ENCODE peak calls at places on chromosomes 3 and 15, in five cellular contexts. One of them, this sample, is unnamed.

GRCh38 chr15:45377630-45378148 is 655 bp downstream of the GATM start:
- DNase-seq in CD8-positive, alpha-beta T cell: peak; percentile 10
- DNase-seq in heart right ventricle: peak; percentile 39
- DNase-seq in fibroblast of lung: no peak
- DNase-seq in cardiac muscle cell: peak; percentile 64
- DNase-seq in this sample: peak; percentile 62

GRCh38 chr3:102006812-102007485 is 157.6 kb downstream of the NFKBIZ start:
- DNase-seq in cardiac muscle cell: no peak
- DNase-seq in CD8-positive, alpha-beta T cell: no peak
- DNase-seq in fibroblast of lung: peak; percentile 98
- DNase-seq in heart right ventricle: no peak
- DNase-seq in this sample: no peak

GRCh38 chr15:92049290-92050008 is 195.9 kb downstream of the SLCO3A1 start:
- DNase-seq in fibroblast of lung: no peak
- DNase-seq in heart right ventricle: no peak
- DNase-seq in cardiac muscle cell: no peak
- DNase-seq in CD8-positive, alpha-beta T cell: no peak
- DNase-seq in this sample: no peak

GRCh38 chr15:80957556-80957955 is 32.1 kb downstream of the MESD start:
- DNase-seq in fibroblast of lung: peak; percentile 59
- DNase-seq in cardiac muscle cell: no peak
- DNase-seq in heart right ventricle: no peak
- DNase-seq in CD8-positive, alpha-beta T cell: no peak
- DNase-seq in this sample: no peak

GRCh38 chr3:158443632-158444031 is 127.4 kb upstream of the MLF1 start:
- DNase-seq in heart right ventricle: no peak
- DNase-seq in cardiac muscle cell: no peak
- DNase-seq in CD8-positive, alpha-beta T cell: no peak
- DNase-seq in fibroblast of lung: no peak
- DNase-seq in this sample: no peak

GRCh38 chr3:141076821-141077571 is 25.8 kb downstream of the SPSB4 start:
- DNase-seq in CD8-positive, alpha-beta T cell: no peak
- DNase-seq in heart right ventricle: peak; percentile 52
- DNase-seq in cardiac muscle cell: peak; percentile 63
- DNase-seq in fibroblast of lung: peak; percentile 76
- DNase-seq in this sample: peak; percentile 78

GRCh38 chr15:58839485-58839884 is 68.4 kb downstream of the MINDY2 start:
- DNase-seq in cardiac muscle cell: no peak
- DNase-seq in CD8-positive, alpha-beta T cell: no peak
- DNase-seq in fibroblast of lung: no peak
- DNase-seq in heart right ventricle: no peak
- DNase-seq in this sample: no peak

GRCh38 chr15:40981186-40981585 is 27.9 kb downstream of the CHAC1 start:
- DNase-seq in cardiac muscle cell: no peak
- DNase-seq in fibroblast of lung: no peak
- DNase-seq in heart right ventricle: no peak
- DNase-seq in CD8-positive, alpha-beta T cell: no peak
- DNase-seq in this sample: no peak

GRCh38 chr3:43995929-43996378 is 245.7 kb upstream of the TOPAZ1 start:
- DNase-seq in cardiac muscle cell: peak; percentile 5
- DNase-seq in CD8-positive, alpha-beta T cell: no peak
- DNase-seq in fibroblast of lung: no peak
- DNase-seq in heart right ventricle: no peak
- DNase-seq in this sample: no peak

GRCh38 chr3:129609591-129610169 is 3.2 kb upstream of the PLXND1 start:
- DNase-seq in heart right ventricle: no peak
- DNase-seq in cardiac muscle cell: no peak
- DNase-seq in fibroblast of lung: peak; percentile 89
- DNase-seq in CD8-positive, alpha-beta T cell: no peak
- DNase-seq in this sample: no peak

GRCh38 chr3:134327594-134327975 is 46.7 kb downstream of the AMOTL2 start:
- DNase-seq in heart right ventricle: no peak
- DNase-seq in CD8-positive, alpha-beta T cell: no peak
- DNase-seq in fibroblast of lung: peak; percentile 85
- DNase-seq in cardiac muscle cell: no peak
- DNase-seq in this sample: peak; percentile 55

GRCh38 chr15:98000249-98001203 is 40.0 kb downstream of the ARRDC4 start:
- DNase-seq in cardiac muscle cell: no peak
- DNase-seq in CD8-positive, alpha-beta T cell: no peak
- DNase-seq in heart right ventricle: no peak
- DNase-seq in fibroblast of lung: peak; percentile 91
- DNase-seq in this sample: no peak

GRCh38 chr3:37973250-37974054 is 17.1 kb upstream of the VILL start:
- DNase-seq in fibroblast of lung: no peak
- DNase-seq in heart right ventricle: no peak
- DNase-seq in cardiac muscle cell: no peak
- DNase-seq in CD8-positive, alpha-beta T cell: no peak
- DNase-seq in this sample: peak; percentile 41

GRCh38 chr3:146218880-146219866 is 31.7 kb downstream of the PLSCR4 start:
- DNase-seq in heart right ventricle: peak; percentile 17
- DNase-seq in CD8-positive, alpha-beta T cell: peak; percentile 43
- DNase-seq in cardiac muscle cell: peak; percentile 46
- DNase-seq in fibroblast of lung: peak; percentile 24
- DNase-seq in this sample: no peak

GRCh38 chr15:43225201-43225949 is 4.6 kb upstream of the EPB42 start:
- DNase-seq in cardiac muscle cell: peak; percentile 67
- DNase-seq in CD8-positive, alpha-beta T cell: peak; percentile 37
- DNase-seq in fibroblast of lung: peak; percentile 55
- DNase-seq in heart right ventricle: no peak
- DNase-seq in this sample: peak; percentile 76

GRCh38 chr3:86996261-86996955 is 5.5 kb upstream of the VGLL3 start:
- DNase-seq in fibroblast of lung: peak; percentile 66
- DNase-seq in CD8-positive, alpha-beta T cell: no peak
- DNase-seq in heart right ventricle: no peak
- DNase-seq in cardiac muscle cell: no peak
- DNase-seq in this sample: no peak

GRCh38 chr3:36960502-36960901 is 15.6 kb upstream of the TRANK1 start:
- DNase-seq in cardiac muscle cell: no peak
- DNase-seq in fibroblast of lung: no peak
- DNase-seq in heart right ventricle: no peak
- DNase-seq in CD8-positive, alpha-beta T cell: no peak
- DNase-seq in this sample: no peak

GRCh38 chr3:27637346-27638000 is 84.7 kb downstream of the EOMES start:
- DNase-seq in fibroblast of lung: no peak
- DNase-seq in cardiac muscle cell: no peak
- DNase-seq in heart right ventricle: no peak
- DNase-seq in CD8-positive, alpha-beta T cell: no peak
- DNase-seq in this sample: no peak

GRCh38 chr3:45670995-45671394 is 18.2 kb upstream of the SACM1L start:
- DNase-seq in fibroblast of lung: peak; percentile 26
- DNase-seq in cardiac muscle cell: no peak
- DNase-seq in heart right ventricle: no peak
- DNase-seq in CD8-positive, alpha-beta T cell: no peak
- DNase-seq in this sample: no peak

GRCh38 chr15:68112711-68113110 is 58.6 kb downstream of the PIAS1 start:
- DNase-seq in CD8-positive, alpha-beta T cell: no peak
- DNase-seq in cardiac muscle cell: no peak
- DNase-seq in fibroblast of lung: peak; percentile 36
- DNase-seq in heart right ventricle: no peak
- DNase-seq in this sample: no peak

GRCh38 chr15:68114840-68115239 is 60.7 kb downstream of the PIAS1 start:
- DNase-seq in cardiac muscle cell: no peak
- DNase-seq in CD8-positive, alpha-beta T cell: no peak
- DNase-seq in heart right ventricle: no peak
- DNase-seq in fibroblast of lung: no peak
- DNase-seq in this sample: no peak

GRCh38 chr15:68113751-68114150 is 59.6 kb downstream of the PIAS1 start:
- DNase-seq in fibroblast of lung: no peak
- DNase-seq in heart right ventricle: no peak
- DNase-seq in CD8-positive, alpha-beta T cell: no peak
- DNase-seq in cardiac muscle cell: no peak
- DNase-seq in this sample: no peak

GRCh38 chr15:68113273-68113672 is 59.2 kb downstream of the PIAS1 start:
- DNase-seq in CD8-positive, alpha-beta T cell: no peak
- DNase-seq in heart right ventricle: no peak
- DNase-seq in fibroblast of lung: peak; percentile 33
- DNase-seq in cardiac muscle cell: no peak
- DNase-seq in this sample: no peak

GRCh38 chr15:68114356-68114755 is 60.2 kb downstream of the PIAS1 start:
- DNase-seq in fibroblast of lung: peak; percentile 50
- DNase-seq in cardiac muscle cell: no peak
- DNase-seq in heart right ventricle: no peak
- DNase-seq in CD8-positive, alpha-beta T cell: no peak
- DNase-seq in this sample: no peak
- H3K27ac ChIP-seq in fibroblast of lung: peak overlapping the region; percentile 13
- H3K27ac ChIP-seq in cardiac muscle cell: peak overlapping the region; percentile 10
- H3K27ac ChIP-seq in heart right ventricle: no peak overlapping the region
- H3K27ac ChIP-seq in CD8-positive, alpha-beta T cell: no peak overlapping the region
- H3K27ac ChIP-seq in this sample: no peak overlapping the region

GRCh38 chr3:71392277-71392676 is 191.3 kb downstream of the FOXP1 start:
- DNase-seq in cardiac muscle cell: no peak
- DNase-seq in heart right ventricle: no peak
- DNase-seq in fibroblast of lung: no peak
- DNase-seq in CD8-positive, alpha-beta T cell: no peak
- DNase-seq in this sample: no peak
- H3K27ac ChIP-seq in cardiac muscle cell: no peak overlapping the region
- H3K27ac ChIP-seq in heart right ventricle: no peak overlapping the region
- H3K27ac ChIP-seq in fibroblast of lung: no peak overlapping the region
- H3K27ac ChIP-seq in CD8-positive, alpha-beta T cell: peak overlapping the region; percentile 38
- H3K27ac ChIP-seq in this sample: no peak overlapping the region

GRCh38 chr3:30617653-30618052 is 11.3 kb downstream of the TGFBR2 start:
- DNase-seq in CD8-positive, alpha-beta T cell: no peak
- DNase-seq in heart right ventricle: no peak
- DNase-seq in cardiac muscle cell: no peak
- DNase-seq in fibroblast of lung: no peak
- DNase-seq in this sample: no peak

GRCh38 chr3:30617069-30617468 is 10.7 kb downstream of the TGFBR2 start:
- DNase-seq in fibroblast of lung: no peak
- DNase-seq in heart right ventricle: no peak
- DNase-seq in CD8-positive, alpha-beta T cell: no peak
- DNase-seq in cardiac muscle cell: no peak
- DNase-seq in this sample: no peak

GRCh38 chr3:30616347-30617027 is 10.1 kb downstream of the TGFBR2 start:
- DNase-seq in fibroblast of lung: no peak
- DNase-seq in CD8-positive, alpha-beta T cell: no peak
- DNase-seq in cardiac muscle cell: no peak
- DNase-seq in heart right ventricle: no peak
- DNase-seq in this sample: no peak

GRCh38 chr3:30619318-30619717 is 12.9 kb downstream of the TGFBR2 start:
- DNase-seq in cardiac muscle cell: no peak
- DNase-seq in fibroblast of lung: no peak
- DNase-seq in heart right ventricle: no peak
- DNase-seq in CD8-positive, alpha-beta T cell: no peak
- DNase-seq in this sample: no peak

DNA sequence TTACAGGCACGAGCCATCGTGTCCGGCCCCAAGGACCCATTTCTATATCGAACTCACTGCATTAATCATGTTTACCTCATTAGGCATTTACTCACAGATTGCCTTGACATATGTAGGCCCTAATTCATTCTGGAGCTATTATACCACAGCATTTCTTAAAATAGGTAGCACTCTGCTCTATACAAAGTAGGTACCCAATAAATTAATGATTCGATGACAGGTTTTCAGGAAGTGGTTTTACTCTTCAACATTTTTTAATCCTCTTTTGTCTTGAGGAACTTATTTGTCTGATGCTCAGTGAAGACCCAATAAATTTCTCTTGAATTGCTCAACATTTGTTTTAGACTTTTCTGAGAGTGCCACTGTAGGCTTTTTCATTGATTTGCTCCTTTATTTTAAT is 12.1 kb downstream of the TGFBR2 start:
- DNase-seq in cardiac muscle cell: no peak
- DNase-seq in CD8-positive, alpha-beta T cell: no peak
- DNase-seq in fibroblast of lung: no peak
- DNase-seq in heart right ventricle: no peak
- DNase-seq in this sample: no peak
- H3K27ac ChIP-seq in cardiac muscle cell: no peak overlapping the region
- H3K27ac ChIP-seq in CD8-positive, alpha-beta T cell: peak overlapping the region; percentile 1
- H3K27ac ChIP-seq in fibroblast of lung: no peak overlapping the region
- H3K27ac ChIP-seq in heart right ventricle: no peak overlapping the region
- H3K27ac ChIP-seq in this sample: no peak overlapping the region

DNA sequence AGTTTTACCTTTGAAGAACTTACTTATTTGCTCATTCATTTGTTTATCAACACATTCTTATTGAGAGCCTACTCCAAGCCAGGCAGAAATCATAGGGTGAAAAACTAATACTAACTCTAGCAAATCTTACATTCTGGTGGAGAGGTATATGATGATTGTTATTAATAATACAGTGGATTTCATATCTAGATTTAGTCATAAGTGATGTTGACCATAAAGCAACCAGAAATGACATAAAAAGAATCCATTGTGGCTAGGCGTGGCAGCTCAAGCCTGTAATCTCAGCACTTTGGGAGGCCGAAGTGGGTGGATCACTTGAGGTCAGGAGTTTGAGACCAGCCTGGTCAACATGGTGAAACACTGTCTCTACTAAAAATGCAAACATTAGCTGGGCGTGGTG is 26.2 kb upstream of the IL20RB start:
- DNase-seq in cardiac muscle cell: no peak
- DNase-seq in CD8-positive, alpha-beta T cell: no peak
- DNase-seq in fibroblast of lung: no peak
- DNase-seq in heart right ventricle: no peak
- DNase-seq in this sample: no peak
- H3K27ac ChIP-seq in cardiac muscle cell: no peak overlapping the region
- H3K27ac ChIP-seq in CD8-positive, alpha-beta T cell: no peak overlapping the region
- H3K27ac ChIP-seq in fibroblast of lung: no peak overlapping the region
- H3K27ac ChIP-seq in heart right ventricle: no peak overlapping the region
- H3K27ac ChIP-seq in this sample: no peak overlapping the region

GRCh38 chr15:68347392-68347791 is 69.8 kb downstream of the FEM1B start:
- DNase-seq in CD8-positive, alpha-beta T cell: no peak
- DNase-seq in heart right ventricle: no peak
- DNase-seq in fibroblast of lung: peak; percentile 52
- DNase-seq in cardiac muscle cell: no peak
- DNase-seq in this sample: no peak

GRCh38 chr15:68346986-68347385 is 69.4 kb downstream of the FEM1B start:
- DNase-seq in heart right ventricle: no peak
- DNase-seq in fibroblast of lung: no peak
- DNase-seq in CD8-positive, alpha-beta T cell: no peak
- DNase-seq in cardiac muscle cell: no peak
- DNase-seq in this sample: no peak

GRCh38 chr15:68348601-68349000 is 71.1 kb downstream of the FEM1B start:
- DNase-seq in cardiac muscle cell: no peak
- DNase-seq in fibroblast of lung: no peak
- DNase-seq in heart right ventricle: no peak
- DNase-seq in CD8-positive, alpha-beta T cell: no peak
- DNase-seq in this sample: no peak

GRCh38 chr15:68348064-68348463 is 70.5 kb downstream of the FEM1B start:
- DNase-seq in fibroblast of lung: no peak
- DNase-seq in CD8-positive, alpha-beta T cell: no peak
- DNase-seq in cardiac muscle cell: no peak
- DNase-seq in heart right ventricle: no peak
- DNase-seq in this sample: no peak

DNA sequence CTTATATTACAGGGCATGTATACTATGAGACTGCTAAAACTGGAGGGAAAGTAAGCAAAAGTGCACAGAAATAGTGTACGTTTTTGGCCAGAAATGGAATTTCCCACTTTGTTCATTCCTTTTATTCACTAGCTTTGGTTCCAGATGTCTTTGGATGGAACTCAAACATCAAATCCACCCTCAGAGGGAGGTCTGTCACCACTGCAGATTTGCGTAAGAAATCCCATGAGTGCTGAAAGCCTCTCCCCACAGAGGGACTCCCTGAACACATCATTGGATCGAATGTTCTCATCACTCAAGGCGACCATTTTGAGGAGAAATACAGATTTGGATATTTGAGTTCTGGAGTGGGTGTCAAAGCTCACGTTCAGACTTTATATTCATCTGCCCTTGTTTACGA is 71.6 kb downstream of the FEM1B start:
- DNase-seq in cardiac muscle cell: no peak
- DNase-seq in CD8-positive, alpha-beta T cell: no peak
- DNase-seq in fibroblast of lung: no peak
- DNase-seq in heart right ventricle: no peak
- DNase-seq in this sample: no peak
- H3K27ac ChIP-seq in cardiac muscle cell: no peak overlapping the region
- H3K27ac ChIP-seq in CD8-positive, alpha-beta T cell: no peak overlapping the region
- H3K27ac ChIP-seq in fibroblast of lung: no peak overlapping the region
- H3K27ac ChIP-seq in heart right ventricle: no peak overlapping the region
- H3K27ac ChIP-seq in this sample: no peak overlapping the region